ENCODE peak calls at places on chromosome 22, in nine cellular contexts. L, I, E, T, R, F, K, W and M are unnamed samples.

GRCh38 chr22:29225422-29226090 is 19.9 kb downstream of the EMID1 start:
- DNase-seq in K (no peak), I (no peak), F (peak; percentile 91), R (peak; percentile 82), L (no peak), T (peak; percentile 69), W (no peak), E (no peak), M (no peak)

GRCh38 chr22:44344407-44344806 is 31.7 kb upstream of the SHISAL1 start:
- DNase-seq in E (no peak), K (no peak), F (no peak), I (no peak), R (no peak), L (no peak), T (no peak), W (no peak), M (no peak)

GRCh38 chr22:17358394-17358793 is 10.9 kb upstream of the CECR2 start:
- DNase-seq in E (no peak), T (no peak), R (no peak), K (no peak), W (no peak), L (no peak), I (no peak), F (no peak), M (no peak)

GRCh38 chr22:22508274-22509176 is at the start of gene ZNF280B:
- DNase-seq in W (peak; percentile 70), R (peak; percentile 59), L (peak; percentile 74), E (peak; percentile 7), F (no peak), T (peak; percentile 70), K (peak; percentile 64), I (peak; percentile 51), M (no peak)

GRCh38 chr22:37519268-37520195 is at the start of gene CARD10:
- DNase-seq in K (no peak), T (no peak), L (no peak), E (no peak), R (no peak), W (peak; percentile 68), I (peak; percentile 79), F (no peak), M (no peak)

GRCh38 chr22:34696557-34696956 is 369.4 kb upstream of the ISX start:
- DNase-seq in I (no peak), W (no peak), F (no peak), L (no peak), K (no peak), E (no peak), R (no peak), T (no peak), M (no peak)

GRCh38 chr22:19615001-19615461 is 90.8 kb upstream of the CLDN5 start:
- DNase-seq in L (no peak), F (no peak), W (no peak), T (no peak), E (no peak), K (no peak), R (no peak), I (no peak), M (no peak)

GRCh38 chr22:44341431-44342346 is 28.9 kb upstream of the SHISAL1 start:
- DNase-seq in F (no peak), L (no peak), I (no peak), W (peak; percentile 79), T (peak; percentile 73), E (no peak), K (no peak), R (no peak), M (no peak)

GRCh38 chr22:17152971-17153370 is 6.1 kb downstream of the HDHD5 start:
- DNase-seq in E (no peak), K (no peak), T (no peak), L (no peak), W (no peak), F (no peak), I (no peak), R (no peak), M (no peak)

GRCh38 chr22:17648564-17648963 is 10.0 kb downstream of the BCL2L13 start:
- DNase-seq in K (no peak), W (no peak), R (no peak), T (no peak), L (no peak), E (no peak), F (no peak), I (no peak), M (no peak)

GRCh38 chr22:37498289-37498909 is 12.2 kb upstream of the MFNG start:
- DNase-seq in I (no peak), W (peak; percentile 71), E (no peak), T (no peak), R (no peak), F (no peak), K (peak; percentile 58), L (no peak), M (no peak)

GRCh38 chr22:25839755-25840154 is 97.8 kb downstream of the MYO18B start:
- DNase-seq in E (no peak), F (peak; percentile 58), L (no peak), I (no peak), W (no peak), T (no peak), R (no peak), K (no peak), M (no peak)

GRCh38 chr22:46734830-46735453 is 3.1 kb downstream of the CERK start:
- DNase-seq in E (no peak), L (no peak), I (peak; percentile 60), T (no peak), R (no peak), W (peak; percentile 56), K (peak; percentile 80), F (no peak), M (peak; percentile 38)
- H3K4me3 ChIP-seq in E (no peak overlapping the region), L (no peak overlapping the region), I (no peak overlapping the region), T (no peak overlapping the region), R (no peak overlapping the region), W (peak overlapping the region; percentile 86), K (peak overlapping the region; percentile 93), F (no peak overlapping the region), M (peak overlapping the region; percentile 9)

DNA sequence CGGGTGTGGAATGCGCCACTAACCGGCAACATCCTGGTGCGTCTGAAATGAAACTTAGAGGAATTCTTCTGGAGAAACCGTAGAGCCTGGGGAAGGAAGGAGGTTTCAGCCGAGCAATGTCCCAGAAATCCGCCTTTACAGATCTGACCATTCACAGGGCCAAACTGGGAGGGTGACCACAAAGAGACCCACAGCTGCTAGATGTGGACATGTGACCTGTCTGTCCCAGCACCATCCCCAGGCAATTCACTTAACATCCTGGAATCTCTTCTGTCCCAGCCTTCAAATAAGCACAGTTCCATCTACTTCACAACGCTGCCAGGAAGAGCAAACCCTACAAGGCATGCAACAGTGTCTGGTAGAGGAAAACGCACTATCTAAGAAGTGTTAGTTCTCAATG is 9.8 kb downstream of the MCAT start:
- DNase-seq in K (no peak), F (no peak), L (no peak), W (no peak), T (no peak), R (no peak), E (no peak), I (no peak), M (no peak)
- H3K4me3 ChIP-seq in K (no peak overlapping the region), F (no peak overlapping the region), L (no peak overlapping the region), W (no peak overlapping the region), T (no peak overlapping the region), R (no peak overlapping the region), E (no peak overlapping the region), I (no peak overlapping the region), M (no peak overlapping the region)

DNA sequence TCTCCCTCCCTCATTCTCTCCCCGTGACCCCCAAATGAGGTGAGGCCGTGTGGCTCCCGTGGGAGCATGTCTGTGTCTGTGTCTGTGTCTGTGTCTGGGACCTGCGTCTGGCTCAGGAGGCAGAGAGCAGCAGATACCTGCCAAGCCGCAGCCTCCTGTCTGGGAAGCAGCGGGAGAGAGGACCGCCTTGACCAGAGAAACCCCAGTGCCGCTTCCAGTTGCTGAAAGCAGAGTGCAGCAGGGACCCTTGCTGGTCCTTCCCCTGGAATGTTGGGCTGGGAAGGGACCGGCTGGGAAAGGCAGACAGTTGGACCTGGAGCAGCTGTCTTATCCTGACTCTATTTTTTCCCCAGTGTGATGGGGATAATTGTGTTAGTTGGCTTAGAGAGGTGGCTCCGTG is 525 bp downstream of the CSDC2 start:
- DNase-seq in F (no peak), I (no peak), T (no peak), L (no peak), W (no peak), R (no peak), K (no peak), E (no peak), M (no peak)
- H3K4me3 ChIP-seq in F (no peak overlapping the region), I (no peak overlapping the region), T (peak overlapping the region; percentile 54), L (peak overlapping the region; percentile 31), W (peak overlapping the region; percentile 36), R (no peak overlapping the region), K (no peak overlapping the region), E (peak overlapping the region; percentile 67), M (peak overlapping the region; percentile 55)

GRCh38 chr22:38981005-38981658 is 1.0 kb upstream of the APOBEC3B start:
- DNase-seq in K (no peak), R (no peak), W (no peak), I (no peak), E (no peak), L (no peak), T (no peak), F (no peak), M (no peak)

GRCh38 chr22:38986629-38987028 is 4.5 kb downstream of the APOBEC3B start:
- DNase-seq in K (no peak), W (no peak), I (no peak), E (no peak), R (no peak), L (no peak), F (no peak), T (no peak), M (no peak)

GRCh38 chr22:38982008-38982927 is at the start of gene APOBEC3B:
- DNase-seq in T (peak; percentile 95), E (peak; percentile 48), F (peak; percentile 95), I (peak; percentile 66), R (peak; percentile 86), L (peak; percentile 80), K (peak; percentile 51), W (peak; percentile 87), M (peak; percentile 81)

GRCh38 chr22:38984224-38984623 is 2.1 kb downstream of the APOBEC3B start:
- DNase-seq in I (no peak), E (no peak), L (no peak), R (no peak), F (no peak), W (no peak), T (no peak), K (no peak), M (no peak)

DNA sequence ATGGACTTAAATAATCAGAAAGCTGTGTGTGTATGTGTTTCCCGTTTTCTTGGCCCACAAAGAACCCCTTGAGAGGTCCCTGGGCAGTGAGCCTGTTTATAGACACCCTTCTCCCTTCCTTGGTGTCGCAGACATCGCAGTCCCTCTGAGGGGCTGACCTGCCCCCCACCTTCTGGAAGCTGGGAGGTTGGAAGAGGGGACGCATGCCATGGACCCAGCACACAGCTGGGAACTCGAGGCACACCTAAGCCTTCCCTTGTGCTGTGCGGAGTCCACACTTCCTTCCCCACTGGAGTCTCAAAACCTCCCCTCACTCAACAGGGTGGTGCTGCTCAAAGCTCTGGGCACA is 514 bp upstream of the APOBEC3B start:
- DNase-seq in R (no peak), L (no peak), W (no peak), E (no peak), I (no peak), K (no peak), T (no peak), F (no peak), M (no peak)
- H3K4me3 ChIP-seq in R (peak overlapping the region; percentile 55), L (no peak overlapping the region), W (peak overlapping the region; percentile 43), E (peak overlapping the region; percentile 9), I (no peak overlapping the region), K (peak overlapping the region; percentile 40), T (peak overlapping the region; percentile 52), F (peak overlapping the region; percentile 25), M (peak overlapping the region; percentile 41)